ENCODE peak calls at places on chromosomes 4 and X, in nine cellular contexts. N is HFF-Myc, R is uterus, A is tibial artery, T is A549, Z is WERI-Rb-1, E is AG04450, B is colonic mucosa, I is ovary. U is an unnamed sample.

GRCh38 chr4:38278255-38278654 is 318.1 kb downstream of the PTTG2 start:
- DNase-seq in N (no peak), R (no peak), A (no peak), T (no peak), Z (no peak), E (no peak), B (no peak), I (no peak), U (no peak)

GRCh38 chr4:16827762-16828724 is 70.4 kb downstream of the LDB2 start:
- DNase-seq in N (no peak), R (peak), A (no peak), T (no peak), Z (no peak), E (no peak), B (no peak), I (peak), U (no peak)

GRCh38 chr4:3314706-3315260 is 22.0 kb downstream of the RGS12 start:
- DNase-seq in N (no peak), R (no peak), A (no peak), T (no peak), Z (no peak), E (no peak), B (peak), I (no peak), U (no peak)

GRCh38 chrX:83759872-83760271 is 101.1 kb upstream of the CYLC1 start:
- DNase-seq in N (no peak), R (no peak), A (no peak), T (no peak), Z (no peak), E (no peak), B (no peak), I (no peak), U (peak)

GRCh38 chr4:125313497-125313896 is 1.3 kb upstream of the FAT4 start:
- DNase-seq in N (peak), R (peak), A (no peak), T (peak), Z (peak), E (peak), B (peak), I (peak), U (peak)

GRCh38 chr4:71445819-71446218 is 107.0 kb downstream of the SLC4A4 start:
- DNase-seq in N (no peak), R (no peak), A (no peak), T (no peak), Z (no peak), E (no peak), B (no peak), I (no peak), U (no peak)

GRCh38 chr4:25467843-25468242 is 90.8 kb downstream of the ANAPC4 start:
- DNase-seq in N (no peak), R (no peak), A (no peak), T (no peak), Z (no peak), E (no peak), B (no peak), I (no peak), U (no peak)

GRCh38 chrX:132592880-132593279 is 104.0 kb upstream of the MBNL3 start:
- DNase-seq in N (no peak), R (no peak), A (no peak), T (no peak), Z (peak), E (no peak), B (no peak), I (no peak), U (peak)

GRCh38 chr4:8090312-8090711 is 68.3 kb downstream of the ABLIM2 start:
- DNase-seq in N (no peak), R (no peak), A (no peak), T (no peak), Z (no peak), E (no peak), B (peak), I (no peak), U (no peak)

GRCh38 chr4:92303621-92304027 is at the start of gene GRID2:
- DNase-seq in N (no peak), R (no peak), A (no peak), T (peak), Z (peak), E (no peak), B (no peak), I (peak), U (no peak)

GRCh38 chrX:1412551-1413161 is 20.7 kb upstream of the SLC25A6 start:
- DNase-seq in N (no peak), R (no peak), A (no peak), T (no peak), Z (no peak), E (no peak), B (no peak), I (no peak), U (no peak)

GRCh38 chr4:73573794-73574528 is 46.3 kb downstream of the RASSF6 start:
- DNase-seq in N (peak), R (peak), A (peak), T (peak), Z (peak), E (peak), B (peak), I (peak), U (peak)

GRCh38 chr4:185542626-185543336 is 7.5 kb upstream of the PDLIM3 start:
- DNase-seq in N (no peak), R (peak), A (peak), T (no peak), Z (no peak), E (peak), B (peak), I (peak), U (no peak)

GRCh38 chr4:105520819-105521790 is 31.3 kb upstream of the ARHGEF38 start:
- DNase-seq in N (peak), R (no peak), A (no peak), T (peak), Z (peak), E (peak), B (peak), I (no peak), U (peak)

GRCh38 chr4:132169660-132170059 is 979.4 kb upstream of the PCDH10 start:
- DNase-seq in N (no peak), R (no peak), A (no peak), T (no peak), Z (peak), E (no peak), B (no peak), I (no peak), U (no peak)

GRCh38 chrX:83508526-83509245 is 596 bp downstream of the POU3F4 start:
- DNase-seq in N (no peak), R (no peak), A (no peak), T (no peak), Z (no peak), E (no peak), B (no peak), I (no peak), U (no peak)

GRCh38 chrX:73916931-73917657 is 354.1 kb downstream of the CHIC1 start:
- DNase-seq in N (peak), R (no peak), A (no peak), T (peak), Z (no peak), E (peak), B (no peak), I (no peak), U (peak)

GRCh38 chr4:174674305-174674840 is 152.1 kb upstream of the HPGD start:
- DNase-seq in N (no peak), R (no peak), A (no peak), T (no peak), Z (no peak), E (no peak), B (no peak), I (no peak), U (peak)

GRCh38 chr4:10346023-10346422 is 111.2 kb downstream of the ZNF518B start:
- DNase-seq in N (no peak), R (no peak), A (no peak), T (no peak), Z (no peak), E (no peak), B (no peak), I (no peak), U (peak)

GRCh38 chr4:100428051-100428450 is 89.8 kb downstream of the EMCN start:
- DNase-seq in N (peak), R (no peak), A (no peak), T (no peak), Z (peak), E (no peak), B (no peak), I (no peak), U (peak)

GRCh38 chrX:48520455-48520854 is 1.2 kb upstream of the EBP start:
- DNase-seq in N (no peak), R (no peak), A (no peak), T (no peak), Z (no peak), E (no peak), B (no peak), I (no peak), U (no peak)

GRCh38 chrX:15143050-15143824 is 126.6 kb downstream of the ASB9 start:
- DNase-seq in N (peak), R (peak), A (peak), T (peak), Z (peak), E (no peak), B (peak), I (no peak), U (peak)

GRCh38 chr4:33080262-33080661 is 2360.1 kb downstream of the PCDH7 start:
- DNase-seq in N (no peak), R (no peak), A (no peak), T (no peak), Z (no peak), E (no peak), B (no peak), I (no peak), U (peak)

GRCh38 chr4:128461300-128462103 is 173.9 kb upstream of the PGRMC2 start:
- DNase-seq in N (peak), R (peak), A (no peak), T (no peak), Z (peak), E (peak), B (no peak), I (peak), U (peak)

GRCh38 chr4:1748465-1748995 is 27.2 kb downstream of the TACC3 start:
- DNase-seq in N (peak), R (peak), A (no peak), T (peak), Z (peak), E (no peak), B (peak), I (peak), U (peak)

GRCh38 chrX:132749406-132749805 is 209.0 kb downstream of the HS6ST2 start:
- DNase-seq in N (no peak), R (no peak), A (no peak), T (no peak), Z (no peak), E (no peak), B (no peak), I (no peak), U (no peak)

GRCh38 chr4:1578968-1579833 is 104.9 kb downstream of the FAM53A start:
- DNase-seq in N (no peak), R (peak), A (peak), T (peak), Z (peak), E (no peak), B (peak), I (peak), U (peak)

GRCh38 chrX:71533514-71533849 is 578 bp downstream of the OGT start:
- DNase-seq in N (no peak), R (no peak), A (no peak), T (peak), Z (no peak), E (no peak), B (no peak), I (no peak), U (no peak)

GRCh38 chr4:154441982-154442381 is 49.6 kb downstream of the DCHS2 start:
- DNase-seq in N (no peak), R (no peak), A (no peak), T (no peak), Z (no peak), E (no peak), B (no peak), I (no peak), U (no peak)

GRCh38 chrX:29299689-29300088 is 712.4 kb downstream of the IL1RAPL1 start:
- DNase-seq in N (peak), R (no peak), A (no peak), T (no peak), Z (no peak), E (no peak), B (no peak), I (no peak), U (no peak)

GRCh38 chrX:74248889-74249288 is 55.1 kb upstream of the ZCCHC13 start:
- DNase-seq in N (no peak), R (no peak), A (peak), T (no peak), Z (no peak), E (no peak), B (peak), I (no peak), U (peak)

GRCh38 chrX:107204063-107204605 is 2.1 kb downstream of the NUP62CL start:
- DNase-seq in N (no peak), R (no peak), A (no peak), T (no peak), Z (peak), E (no peak), B (peak), I (no peak), U (no peak)

GRCh38 chr4:146453192-146453591 is 68.5 kb downstream of the SLC10A7 start:
- DNase-seq in N (no peak), R (no peak), A (no peak), T (no peak), Z (no peak), E (no peak), B (no peak), I (no peak), U (no peak)

GRCh38 chr4:146456681-146457080 is 65.1 kb downstream of the SLC10A7 start:
- DNase-seq in N (no peak), R (no peak), A (no peak), T (no peak), Z (no peak), E (no peak), B (no peak), I (no peak), U (no peak)

GRCh38 chr4:146458594-146458993 is 63.1 kb downstream of the SLC10A7 start:
- DNase-seq in N (no peak), R (no peak), A (no peak), T (no peak), Z (no peak), E (no peak), B (no peak), I (no peak), U (no peak)
- H3K4me3 ChIP-seq in N (no peak), R (no peak), A (no peak), T (no peak), Z (no peak), E (no peak), B (no peak), I (no peak), U (no peak)

GRCh38 chr4:182536221-182536620 is 293.0 kb downstream of the TENM3 start:
- DNase-seq in N (no peak), R (no peak), A (no peak), T (no peak), Z (no peak), E (no peak), B (no peak), I (no peak), U (no peak)

GRCh38 chr4:182540496-182540895 is 297.3 kb downstream of the TENM3 start:
- DNase-seq in N (no peak), R (no peak), A (no peak), T (no peak), Z (no peak), E (no peak), B (no peak), I (no peak), U (no peak)

GRCh38 chr4:182531555-182532162 is 288.5 kb downstream of the TENM3 start:
- DNase-seq in N (no peak), R (no peak), A (no peak), T (no peak), Z (no peak), E (no peak), B (no peak), I (no peak), U (peak)

GRCh38 chr4:182533948-182534347 is 290.7 kb downstream of the TENM3 start:
- DNase-seq in N (no peak), R (no peak), A (no peak), T (no peak), Z (no peak), E (no peak), B (no peak), I (no peak), U (peak)

DNA sequence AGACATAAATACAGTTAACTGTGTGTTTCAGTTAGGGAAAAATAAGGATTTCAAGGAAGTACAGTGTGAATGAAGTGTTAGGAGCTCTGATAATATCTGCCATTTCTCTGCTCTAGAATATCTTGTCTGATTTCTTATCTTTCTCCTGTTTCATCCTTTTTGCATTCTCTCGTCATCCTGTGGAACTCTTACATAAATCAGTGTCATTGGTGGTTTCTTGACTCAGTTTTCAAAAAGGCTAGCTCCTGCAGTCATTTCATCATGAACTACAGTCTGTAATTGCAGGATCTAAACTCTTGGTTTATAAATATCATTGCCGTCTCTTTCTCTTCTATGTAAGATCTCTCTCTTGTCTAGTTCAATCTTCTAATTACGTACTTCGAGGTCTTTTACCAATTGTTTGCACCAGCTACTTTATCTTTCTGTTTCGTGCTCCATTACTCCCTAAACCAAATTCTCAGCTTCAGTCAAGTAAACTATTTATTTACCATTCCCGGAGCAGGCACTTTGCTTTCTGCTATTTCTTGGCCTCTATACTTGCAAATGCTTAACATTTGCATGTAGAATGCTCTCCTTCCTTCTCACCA is 293.9 kb downstream of the TENM3 start:
- DNase-seq in N (no peak), R (no peak), A (no peak), T (no peak), Z (no peak), E (no peak), B (no peak), I (no peak), U (no peak)
- H3K4me3 ChIP-seq in N (no peak), R (no peak), A (no peak), T (no peak), Z (no peak), E (no peak), B (no peak), I (no peak), U (no peak)

GRCh38 chrX:129781134-129782014 is 1.6 kb downstream of the SASH3 start:
- DNase-seq in N (no peak), R (no peak), A (peak), T (no peak), Z (no peak), E (no peak), B (no peak), I (no peak), U (no peak)
- H3K4me3 ChIP-seq in N (no peak), R (no peak), A (no peak), T (no peak), Z (no peak), E (no peak), B (peak), I (no peak), U (no peak)

DNA sequence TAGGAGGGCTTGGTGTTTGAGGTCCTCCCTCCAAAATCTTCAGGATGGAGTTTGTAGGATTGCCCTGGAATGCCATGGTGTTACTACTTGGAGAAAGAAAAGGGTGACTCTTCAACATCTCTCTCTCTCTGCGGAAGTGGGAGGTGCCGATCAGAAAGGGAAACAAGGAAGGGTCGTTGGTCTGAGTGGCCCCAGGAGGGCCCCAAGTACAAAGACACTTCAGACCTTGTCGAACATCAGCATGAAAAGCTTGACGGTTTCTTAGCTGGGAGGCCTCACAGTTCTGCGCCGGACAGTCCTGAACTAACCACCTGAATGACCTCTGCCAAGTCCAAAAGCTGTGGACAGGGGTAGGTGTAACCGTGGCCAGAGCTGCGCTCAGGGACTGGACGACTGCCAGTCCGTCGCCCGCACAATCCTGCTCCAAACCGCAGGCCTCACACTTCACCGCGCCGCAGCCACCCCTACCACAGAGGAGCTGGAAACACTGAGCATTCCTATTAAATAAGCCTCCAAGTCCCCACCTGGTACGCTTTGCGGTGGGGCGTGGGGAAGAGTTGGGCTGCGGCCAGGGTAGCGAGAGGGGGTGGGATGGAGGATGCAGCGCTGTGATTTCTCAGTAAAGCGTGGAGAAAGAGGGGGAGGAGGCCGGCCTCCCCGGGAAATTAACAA is 540 bp upstream of the GSX2 start:
- DNase-seq in N (no peak), R (no peak), A (no peak), T (no peak), Z (no peak), E (no peak), B (no peak), I (no peak), U (no peak)
- H3K4me3 ChIP-seq in N (peak), R (no peak), A (peak), T (peak), Z (no peak), E (peak), B (no peak), I (no peak), U (no peak)

DNA sequence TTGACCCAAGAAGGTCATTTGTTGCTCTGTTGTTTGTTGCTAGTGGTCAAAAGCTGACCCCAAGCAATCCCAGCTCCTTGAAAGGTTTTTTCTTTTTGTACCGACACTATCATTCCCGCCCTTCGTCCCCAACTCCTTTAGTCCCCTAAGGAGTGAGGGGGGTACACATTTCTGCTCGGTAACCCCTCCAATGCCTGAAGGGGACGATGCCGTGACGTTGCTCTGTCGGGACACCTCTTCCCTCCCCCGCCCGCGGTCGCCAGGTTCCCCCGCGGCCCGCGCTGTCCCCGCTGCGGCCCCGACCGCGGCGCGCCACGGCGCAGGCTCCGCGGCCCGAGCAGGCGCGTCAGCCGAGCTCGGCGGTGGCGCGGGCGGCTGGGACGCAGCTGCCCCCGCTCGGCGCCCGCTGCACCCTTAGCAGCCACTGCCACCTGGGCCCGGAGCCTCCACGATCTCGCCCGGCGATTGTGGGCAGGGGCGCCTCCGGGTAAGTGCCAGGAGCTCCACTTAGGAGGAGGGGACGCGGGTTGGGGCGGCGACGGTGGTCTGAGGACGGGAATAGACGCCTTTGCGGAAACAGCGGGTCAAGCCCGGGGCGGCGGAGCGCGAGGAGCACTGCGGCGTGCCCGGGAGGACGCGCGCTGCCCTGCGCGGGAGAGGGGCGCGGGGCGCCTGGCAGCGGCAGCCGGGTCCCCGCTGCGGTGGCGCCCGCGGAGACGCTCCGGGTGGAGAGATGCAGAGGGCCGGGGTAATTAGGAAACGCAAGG is at the start of gene GLRB:
- DNase-seq in N (no peak), R (peak), A (peak), T (peak), Z (peak), E (no peak), B (no peak), I (no peak), U (peak)
- H3K4me3 ChIP-seq in N (peak), R (peak), A (peak), T (peak), Z (peak), E (peak), B (peak), I (peak), U (peak)

U was measured in AG10803.